ENCODE peak calls at places on chromosomes 4 and X, in seven cellular contexts. N is sigmoid colon, Q is IMR-90, F is Peyer's patch, C is transverse colon, U is suprapubic skin, K is AG10803. P is an unnamed sample.

GRCh38 chr4:132893787-132894186 is 255.3 kb upstream of the PCDH10 start:
- DNase-seq in N (no peak), Q (no peak), F (no peak), C (no peak), U (no peak), K (no peak), P (no peak)

GRCh38 chr4:148716361-148717063 is 274.3 kb upstream of the NR3C2 start:
- DNase-seq in N (no peak), Q (no peak), F (no peak), C (no peak), U (no peak), K (no peak), P (no peak)

GRCh38 chrX:125681058-125681457 is 361.4 kb downstream of the TEX13C start:
- DNase-seq in N (no peak), Q (no peak), F (no peak), C (no peak), U (no peak), K (no peak), P (no peak)

GRCh38 chr4:156512622-156513021 is 459.0 kb downstream of the PDGFC start:
- DNase-seq in N (no peak), Q (peak), F (no peak), C (no peak), U (no peak), K (peak), P (peak)

GRCh38 chr4:5746829-5747745 is 36.1 kb downstream of the EVC start:
- DNase-seq in N (no peak), Q (peak), F (no peak), C (no peak), U (no peak), K (peak), P (peak)

GRCh38 chr4:41363384-41363981 is 106.8 kb downstream of the UCHL1 start:
- DNase-seq in N (no peak), Q (no peak), F (no peak), C (no peak), U (no peak), K (peak), P (peak)

GRCh38 chrX:44961817-44962607 is 89.0 kb downstream of the KDM6A start:
- DNase-seq in N (no peak), Q (no peak), F (no peak), C (no peak), U (no peak), K (no peak), P (no peak)

GRCh38 chr4:140635606-140636005 is 66.8 kb upstream of the UCP1 start:
- DNase-seq in N (no peak), Q (no peak), F (peak), C (peak), U (no peak), K (peak), P (no peak)

GRCh38 chr4:68021185-68021584 is 57.9 kb upstream of the TMPRSS11A start:
- DNase-seq in N (no peak), Q (no peak), F (no peak), C (no peak), U (no peak), K (peak), P (no peak)

GRCh38 chrX:459611-460010 is 72.9 kb upstream of the PPP2R3B start:
- DNase-seq in N (peak), Q (no peak), F (no peak), C (no peak), U (no peak), K (no peak), P (no peak)

GRCh38 chrX:18885317-18886004 is 98.5 kb downstream of the PHKA2 start:
- DNase-seq in N (peak), Q (peak), F (no peak), C (no peak), U (no peak), K (no peak), P (no peak)
- H3K4me3 ChIP-seq in N (no peak), Q (no peak), F (peak), C (no peak), U (peak), K (no peak), P (no peak)

GRCh38 chrX:120549483-120550452 is 11.0 kb downstream of the CUL4B start:
- DNase-seq in N (no peak), Q (peak), F (no peak), C (no peak), U (no peak), K (peak), P (peak)
- H3K4me3 ChIP-seq in N (no peak), Q (peak), F (no peak), C (no peak), U (no peak), K (no peak), P (no peak)

DNA sequence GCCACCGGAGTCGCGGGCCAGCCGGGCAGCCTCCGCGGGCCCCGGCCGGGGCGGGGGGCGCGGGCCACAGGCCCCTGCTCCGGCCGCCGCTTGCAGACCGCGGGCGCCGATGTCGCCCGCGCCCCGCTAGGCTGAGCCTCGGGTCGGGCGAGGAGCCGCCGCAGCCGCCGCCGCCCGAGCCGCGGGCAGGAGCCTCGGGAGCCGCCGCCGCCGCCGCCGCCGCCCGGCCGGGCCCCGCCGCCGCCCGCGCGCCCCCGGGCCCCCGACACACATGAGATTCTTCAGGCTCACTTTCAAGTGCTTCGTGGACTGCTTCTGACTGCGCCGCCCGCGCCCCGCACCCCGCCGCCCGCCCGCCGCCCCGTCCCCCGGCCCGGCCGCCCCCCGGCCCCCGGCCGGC is 345 bp downstream of the SLC6A8 start:
- DNase-seq in N (no peak), Q (no peak), F (no peak), C (no peak), U (no peak), K (no peak), P (no peak)
- H3K4me3 ChIP-seq in N (no peak), Q (peak), F (no peak), C (no peak), U (peak), K (no peak), P (no peak)

DNA sequence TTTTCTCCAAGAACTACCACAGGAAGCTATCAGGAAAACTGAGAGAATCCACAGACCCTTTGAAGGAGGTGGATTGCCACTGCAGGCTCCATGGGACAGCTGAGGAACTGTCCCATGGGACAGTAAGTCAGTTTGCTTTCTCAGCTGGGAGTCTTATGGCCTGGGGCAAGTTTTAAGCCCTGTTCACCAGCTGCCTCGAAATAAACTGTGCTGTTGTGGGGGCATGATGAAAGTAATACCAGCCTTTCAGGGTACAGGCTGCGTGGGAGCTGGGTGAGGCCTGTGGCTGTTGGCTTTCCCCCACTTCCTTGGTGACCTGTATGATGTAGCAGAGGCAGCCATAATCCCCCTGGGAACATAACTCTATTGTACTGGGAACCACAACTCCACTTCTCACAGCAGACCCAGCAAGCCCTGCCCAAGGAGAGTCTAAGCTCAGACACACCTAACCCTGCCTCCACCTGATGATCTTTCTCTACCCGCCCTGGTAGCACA is 452.1 kb downstream of the STPG2 start:
- DNase-seq in N (no peak), Q (no peak), F (no peak), C (no peak), U (no peak), K (no peak), P (no peak)
- H3K4me3 ChIP-seq in N (no peak), Q (no peak), F (no peak), C (no peak), U (no peak), K (no peak), P (no peak)

GRCh38 chr4:153929651-153930050 is 140.8 kb upstream of the SFRP2 start:
- DNase-seq in N (no peak), Q (no peak), F (no peak), C (no peak), U (no peak), K (no peak), P (no peak)
- H3K4me3 ChIP-seq in N (no peak), Q (no peak), F (no peak), C (no peak), U (no peak), K (no peak), P (no peak)

GRCh38 chr4:2079006-2079405 is 19.9 kb downstream of the NAT8L start:
- DNase-seq in N (peak), Q (no peak), F (peak), C (no peak), U (no peak), K (no peak), P (no peak)
- H3K4me3 ChIP-seq in N (no peak), Q (no peak), F (no peak), C (no peak), U (no peak), K (no peak), P (no peak)

GRCh38 chrX:16120431-16120830 is 2.9 kb upstream of the GRPR start:
- DNase-seq in N (no peak), Q (no peak), F (no peak), C (no peak), U (no peak), K (no peak), P (no peak)

GRCh38 chrX:16119353-16120220 is 3.8 kb upstream of the GRPR start:
- DNase-seq in N (no peak), Q (no peak), F (no peak), C (no peak), U (no peak), K (no peak), P (peak)

GRCh38 chrX:16125520-16126149 is 2.3 kb downstream of the GRPR start:
- DNase-seq in N (no peak), Q (no peak), F (no peak), C (no peak), U (no peak), K (no peak), P (no peak)

GRCh38 chrX:16124201-16124600 is 836 bp downstream of the GRPR start:
- DNase-seq in N (no peak), Q (no peak), F (no peak), C (no peak), U (no peak), K (no peak), P (no peak)

DNA sequence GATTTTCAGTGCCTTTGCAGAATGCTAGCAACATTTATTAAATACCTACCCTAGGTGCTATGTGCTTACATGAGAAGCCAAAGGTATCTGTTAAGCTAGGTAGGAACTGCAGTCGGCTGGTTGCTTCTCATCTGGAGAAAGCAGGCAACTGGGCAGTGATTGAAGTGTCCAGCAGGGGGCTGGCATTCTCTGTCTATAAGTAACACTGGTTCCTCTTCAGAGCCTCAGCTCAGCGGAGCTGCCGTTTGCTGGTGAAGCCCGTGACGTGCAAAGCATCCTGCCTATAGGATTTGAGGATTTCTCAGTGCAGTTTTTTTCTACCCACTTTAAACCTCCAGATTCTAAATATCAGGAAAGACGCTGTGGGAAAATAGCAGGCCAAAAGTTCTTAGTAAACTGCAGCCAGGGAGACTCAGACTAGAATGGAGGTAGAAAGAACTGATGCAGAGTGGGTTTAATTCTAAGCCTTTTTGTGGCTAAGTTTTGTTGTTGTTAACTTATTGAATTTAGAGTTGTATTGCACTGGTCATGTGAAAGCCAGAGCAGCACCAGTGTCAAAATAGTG is at the start of gene GRPR:
- DNase-seq in N (peak), Q (peak), F (peak), C (peak), U (peak), K (peak), P (peak)
- H3K4me3 ChIP-seq in N (no peak), Q (no peak), F (no peak), C (no peak), U (no peak), K (peak), P (no peak)

GRCh38 chr4:80840396-80840795 is 190.1 kb upstream of the BMP3 start:
- DNase-seq in N (no peak), Q (no peak), F (no peak), C (no peak), U (no peak), K (no peak), P (peak)
- H3K4me3 ChIP-seq in N (no peak), Q (no peak), F (no peak), C (no peak), U (no peak), K (no peak), P (no peak)

DNA sequence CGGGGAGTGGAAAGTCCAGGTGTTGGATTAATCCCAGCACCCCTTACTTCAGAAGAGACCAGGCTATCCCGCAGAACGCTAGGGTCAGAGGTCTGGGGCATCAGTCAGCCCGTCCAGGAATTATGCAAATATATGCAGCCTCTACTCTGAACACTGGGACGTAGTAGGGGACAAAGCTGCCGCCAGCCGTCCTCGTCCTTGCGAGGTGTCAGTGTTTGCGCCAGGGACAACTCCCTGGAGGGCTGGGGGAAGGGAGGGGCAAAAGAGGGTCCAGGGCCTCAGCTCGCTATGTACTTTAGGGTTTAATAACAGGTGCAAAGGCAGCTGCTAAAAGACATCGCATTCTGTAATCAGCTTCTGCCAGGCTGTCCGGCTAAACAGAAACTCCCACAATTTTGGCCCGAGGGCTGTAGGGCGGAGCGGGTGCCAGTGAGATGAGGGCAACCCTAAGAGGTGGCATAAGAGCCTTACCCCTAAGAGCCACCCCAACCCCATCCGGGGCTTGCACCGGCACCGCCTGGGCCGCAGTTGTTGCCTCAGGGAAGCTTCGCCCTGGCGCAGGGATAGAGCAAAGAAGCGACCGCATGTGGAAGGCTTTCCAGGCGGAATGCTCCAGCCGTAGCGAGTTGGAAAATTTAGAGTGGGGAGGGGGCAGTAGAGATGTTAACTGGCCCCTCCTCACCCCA is 8.4 kb downstream of the HAND2 start:
- DNase-seq in N (peak), Q (no peak), F (no peak), C (no peak), U (no peak), K (no peak), P (peak)
- H3K4me3 ChIP-seq in N (peak), Q (no peak), F (peak), C (peak), U (peak), K (peak), P (peak)

DNA sequence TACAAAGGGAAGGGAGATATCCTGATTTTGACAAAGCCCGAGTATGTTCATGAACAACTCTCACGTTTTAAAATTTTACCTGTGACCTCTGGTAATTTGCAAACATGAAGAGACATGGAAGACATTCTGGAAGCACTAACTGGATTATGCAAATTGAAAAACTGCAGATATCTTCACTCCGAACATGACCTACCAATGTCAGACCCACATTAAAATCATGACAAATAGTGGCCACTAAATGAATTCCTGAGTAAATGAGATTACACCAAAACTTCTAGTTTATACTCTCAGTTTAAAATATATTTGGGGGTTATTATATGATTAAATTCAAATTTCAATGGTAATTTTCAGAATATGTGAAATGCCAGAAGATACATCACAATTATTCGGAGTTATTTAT is 19.9 kb upstream of the CBR4 start:
- DNase-seq in N (no peak), Q (no peak), F (no peak), C (no peak), U (no peak), K (no peak), P (no peak)
- H3K4me3 ChIP-seq in N (no peak), Q (no peak), F (no peak), C (no peak), U (no peak), K (no peak), P (no peak)